ENCODE peak calls at places on chromosomes 1 and 21, in four cellular contexts. One of them, this sample, is unnamed.

GRCh38 chr1:23692308-23692871 is 784 bp downstream of the RPL11 start:
- DNase-seq in activated naive CD8-positive, alpha-beta T cell treated with anti-CD3 and anti-CD28 coated beads for 36 hours: no peak
- DNase-seq in nephron progenitor cell: no peak
- DNase-seq in HT-29: peak; percentile 30
- DNase-seq in this sample: no peak

GRCh38 chr1:63757334-63757733 is 16.5 kb upstream of the ROR1 start:
- DNase-seq in HT-29: no peak
- DNase-seq in activated naive CD8-positive, alpha-beta T cell treated with anti-CD3 and anti-CD28 coated beads for 36 hours: no peak
- DNase-seq in nephron progenitor cell: no peak
- DNase-seq in this sample: no peak

GRCh38 chr1:197395209-197395608 is 127.2 kb downstream of the CRB1 start:
- DNase-seq in nephron progenitor cell: no peak
- DNase-seq in activated naive CD8-positive, alpha-beta T cell treated with anti-CD3 and anti-CD28 coated beads for 36 hours: no peak
- DNase-seq in HT-29: no peak
- DNase-seq in this sample: no peak

GRCh38 chr21:42232176-42232825 is 13.4 kb downstream of the ABCG1 start:
- DNase-seq in nephron progenitor cell: no peak
- DNase-seq in activated naive CD8-positive, alpha-beta T cell treated with anti-CD3 and anti-CD28 coated beads for 36 hours: no peak
- DNase-seq in HT-29: no peak
- DNase-seq in this sample: no peak

GRCh38 chr1:172287207-172287606 is 133.3 kb upstream of the C1orf105 start:
- DNase-seq in activated naive CD8-positive, alpha-beta T cell treated with anti-CD3 and anti-CD28 coated beads for 36 hours: no peak
- DNase-seq in nephron progenitor cell: no peak
- DNase-seq in HT-29: no peak
- DNase-seq in this sample: peak; percentile 83

GRCh38 chr1:43930168-43930948 is 3.2 kb upstream of the ARTN start:
- DNase-seq in HT-29: no peak
- DNase-seq in nephron progenitor cell: no peak
- DNase-seq in activated naive CD8-positive, alpha-beta T cell treated with anti-CD3 and anti-CD28 coated beads for 36 hours: no peak
- DNase-seq in this sample: no peak

GRCh38 chr1:7320661-7321060 is 450.4 kb upstream of the VAMP3 start:
- DNase-seq in nephron progenitor cell: no peak
- DNase-seq in HT-29: no peak
- DNase-seq in activated naive CD8-positive, alpha-beta T cell treated with anti-CD3 and anti-CD28 coated beads for 36 hours: no peak
- DNase-seq in this sample: no peak

GRCh38 chr1:217088521-217089221 is 365.4 kb upstream of the ESRRG start:
- DNase-seq in activated naive CD8-positive, alpha-beta T cell treated with anti-CD3 and anti-CD28 coated beads for 36 hours: no peak
- DNase-seq in HT-29: no peak
- DNase-seq in nephron progenitor cell: no peak
- DNase-seq in this sample: peak; percentile 29

GRCh38 chr1:228044961-228045360 is 37.5 kb upstream of the ARF1 start:
- DNase-seq in activated naive CD8-positive, alpha-beta T cell treated with anti-CD3 and anti-CD28 coated beads for 36 hours: no peak
- DNase-seq in HT-29: no peak
- DNase-seq in nephron progenitor cell: no peak
- DNase-seq in this sample: no peak

GRCh38 chr1:209808059-209808494 is 2.1 kb upstream of the IRF6 start:
- DNase-seq in HT-29: peak; percentile 57
- DNase-seq in nephron progenitor cell: no peak
- DNase-seq in activated naive CD8-positive, alpha-beta T cell treated with anti-CD3 and anti-CD28 coated beads for 36 hours: no peak
- DNase-seq in this sample: peak; percentile 84

GRCh38 chr1:246503341-246503740 is 3.7 kb downstream of the SMYD3 start:
- DNase-seq in HT-29: no peak
- DNase-seq in nephron progenitor cell: no peak
- DNase-seq in activated naive CD8-positive, alpha-beta T cell treated with anti-CD3 and anti-CD28 coated beads for 36 hours: no peak
- DNase-seq in this sample: no peak

GRCh38 chr1:109530457-109531204 is 9.0 kb upstream of the GPR61 start:
- DNase-seq in activated naive CD8-positive, alpha-beta T cell treated with anti-CD3 and anti-CD28 coated beads for 36 hours: no peak
- DNase-seq in HT-29: no peak
- DNase-seq in nephron progenitor cell: peak; percentile 43
- DNase-seq in this sample: no peak

GRCh38 chr1:26279598-26280332 is at the start of gene SH3BGRL3:
- DNase-seq in HT-29: peak; percentile 89
- DNase-seq in activated naive CD8-positive, alpha-beta T cell treated with anti-CD3 and anti-CD28 coated beads for 36 hours: peak; percentile 92
- DNase-seq in nephron progenitor cell: peak; percentile 86
- DNase-seq in this sample: peak; percentile 92

GRCh38 chr1:156667610-156667967 is 9.6 kb downstream of the NES start:
- DNase-seq in activated naive CD8-positive, alpha-beta T cell treated with anti-CD3 and anti-CD28 coated beads for 36 hours: no peak
- DNase-seq in HT-29: no peak
- DNase-seq in nephron progenitor cell: no peak
- DNase-seq in this sample: peak; percentile 26

GRCh38 chr1:68955424-68955823 is 458.5 kb upstream of the DEPDC1 start:
- DNase-seq in HT-29: no peak
- DNase-seq in nephron progenitor cell: no peak
- DNase-seq in activated naive CD8-positive, alpha-beta T cell treated with anti-CD3 and anti-CD28 coated beads for 36 hours: no peak
- DNase-seq in this sample: peak; percentile 20

GRCh38 chr1:23585321-23586022 is 26.2 kb upstream of the ID3 start:
- DNase-seq in HT-29: no peak
- DNase-seq in nephron progenitor cell: no peak
- DNase-seq in activated naive CD8-positive, alpha-beta T cell treated with anti-CD3 and anti-CD28 coated beads for 36 hours: no peak
- DNase-seq in this sample: peak; percentile 92

GRCh38 chr1:58999676-59000075 is 215.8 kb upstream of the JUN start:
- DNase-seq in nephron progenitor cell: no peak
- DNase-seq in HT-29: no peak
- DNase-seq in activated naive CD8-positive, alpha-beta T cell treated with anti-CD3 and anti-CD28 coated beads for 36 hours: no peak
- DNase-seq in this sample: no peak

GRCh38 chr1:17134724-17135123 is 15.5 kb upstream of the PADI2 start:
- DNase-seq in HT-29: no peak
- DNase-seq in activated naive CD8-positive, alpha-beta T cell treated with anti-CD3 and anti-CD28 coated beads for 36 hours: no peak
- DNase-seq in nephron progenitor cell: no peak
- DNase-seq in this sample: no peak

GRCh38 chr1:182698977-182699672 is 14.7 kb upstream of the RGS8 start:
- DNase-seq in nephron progenitor cell: no peak
- DNase-seq in HT-29: no peak
- DNase-seq in activated naive CD8-positive, alpha-beta T cell treated with anti-CD3 and anti-CD28 coated beads for 36 hours: no peak
- DNase-seq in this sample: peak; percentile 49

GRCh38 chr1:28915036-28915895 is 897 bp downstream of the EPB41 start:
- DNase-seq in activated naive CD8-positive, alpha-beta T cell treated with anti-CD3 and anti-CD28 coated beads for 36 hours: peak; percentile 64
- DNase-seq in HT-29: peak; percentile 60
- DNase-seq in nephron progenitor cell: no peak
- DNase-seq in this sample: peak; percentile 52